ENCODE peak calls at places on chromosomes 6 and 20, in nine cellular contexts. V is putamen; Y is Caco-2; B is activated naive CD4-positive, alpha-beta T cell treated with anti-CD3 and anti-CD28 coated beads, Interleukin-2, amount 50 U/mL, for 72 hours; O is NAMALWA; S is AML-193; P is naive thymus-derived CD8-positive, alpha-beta T cell; H is globus pallidus; T is NCI-H2081. E is an unnamed sample.
A peak's percentile ranks its signal among the peaks of the same experiment; 100 is the strongest.

GRCh38 chr20:43750774-43751166 is 24.0 kb upstream of the GTSF1L start:
- DNase-seq in H (no peak), V (no peak), Y (no peak), P (no peak), O (no peak), S (no peak), B (peak; percentile 32), T (no peak), E (no peak)

GRCh38 chr20:61252601-61253263 is 671 bp downstream of the CDH4 start:
- DNase-seq in S (no peak), V (no peak), P (no peak), O (no peak), T (no peak), H (no peak), B (no peak), Y (no peak), E (no peak)

GRCh38 chr6:159042003-159042823 is 2.6 kb downstream of the TAGAP start:
- DNase-seq in V (peak; percentile 53), O (peak; percentile 92), B (peak; percentile 69), Y (peak; percentile 80), H (peak; percentile 61), S (peak; percentile 89), P (peak; percentile 60), T (peak; percentile 62), E (peak; percentile 88)

GRCh38 chr6:72286911-72287311 is 335.0 kb upstream of the KCNQ5 start:
- DNase-seq in O (no peak), S (no peak), Y (no peak), P (no peak), V (no peak), T (no peak), B (no peak), H (no peak), E (no peak)

GRCh38 chr20:59933296-59933848 is at the start of gene SYCP2:
- DNase-seq in V (no peak), Y (peak; percentile 91), P (peak; percentile 58), S (no peak), O (no peak), H (no peak), B (no peak), T (no peak), E (no peak)

GRCh38 chr6:167424060-167424673 is 99.3 kb downstream of the TTLL2 start:
- DNase-seq in B (no peak), V (no peak), Y (no peak), S (no peak), O (no peak), H (no peak), P (no peak), T (no peak), E (no peak)

GRCh38 chr20:50304883-50305635 is 114.4 kb downstream of the CEBPB start:
- DNase-seq in P (no peak), T (no peak), V (no peak), Y (no peak), B (no peak), H (no peak), O (no peak), S (no peak), E (no peak)

GRCh38 chr6:130677766-130678165 is 149.4 kb upstream of the SMLR1 start:
- DNase-seq in T (no peak), H (no peak), P (no peak), V (no peak), S (no peak), B (no peak), O (no peak), Y (no peak), E (no peak)

GRCh38 chr6:137271245-137272183 is 52.3 kb upstream of the IFNGR1 start:
- DNase-seq in O (peak; percentile 66), T (peak; percentile 44), S (peak; percentile 87), Y (peak; percentile 50), P (no peak), H (peak; percentile 71), B (no peak), V (peak; percentile 48), E (peak; percentile 68)

GRCh38 chr6:11766056-11766455 is 12.5 kb downstream of the ADTRP start:
- DNase-seq in H (no peak), O (no peak), P (no peak), V (no peak), S (no peak), Y (no peak), T (no peak), B (no peak), E (no peak)

GRCh38 chr6:158752613-158753012 is 66.6 kb downstream of the EZR start:
- DNase-seq in V (peak; percentile 93), Y (no peak), O (peak; percentile 69), T (peak; percentile 65), B (no peak), S (no peak), P (no peak), H (peak; percentile 96), E (no peak)

GRCh38 chr20:46202758-46203509 is 84.8 kb downstream of the CD40 start:
- DNase-seq in S (no peak), T (peak; percentile 26), O (no peak), Y (no peak), V (peak; percentile 23), H (peak; percentile 45), B (no peak), P (no peak), E (no peak)

GRCh38 chr6:85355816-85356215 is 94.1 kb upstream of the NT5E start:
- DNase-seq in O (no peak), B (no peak), Y (no peak), T (no peak), P (no peak), S (no peak), H (no peak), V (no peak), E (no peak)

GRCh38 chr6:15239606-15240364 is 6.1 kb upstream of the JARID2 start:
- DNase-seq in T (peak; percentile 39), V (no peak), S (no peak), Y (no peak), H (no peak), P (no peak), B (no peak), O (no peak), E (no peak)

GRCh38 chr6:125780540-125781306 is 10.0 kb upstream of the NCOA7 start:
- DNase-seq in V (peak; percentile 72), T (peak; percentile 63), P (peak; percentile 52), B (peak; percentile 64), S (peak; percentile 94), H (peak; percentile 77), O (peak; percentile 95), Y (peak; percentile 62), E (peak; percentile 89)

GRCh38 chr6:74749211-74750142 is 456.4 kb downstream of the COL12A1 start:
- DNase-seq in S (no peak), P (no peak), B (no peak), T (no peak), H (no peak), O (no peak), Y (no peak), V (no peak), E (no peak)

GRCh38 chr20:62069741-62070216 is 4.1 kb upstream of the TAF4 start:
- DNase-seq in B (no peak), V (no peak), Y (no peak), T (no peak), S (no peak), H (no peak), P (no peak), O (no peak), E (peak; percentile 67)

GRCh38 chr6:5086294-5086890 is 1.3 kb downstream of the PPP1R3G start:
- DNase-seq in Y (no peak), O (no peak), T (no peak), B (peak; percentile 9), H (no peak), P (no peak), V (no peak), S (no peak), E (no peak)

GRCh38 chr20:2387580-2387979 is 6.9 kb downstream of the TGM6 start:
- DNase-seq in S (no peak), P (no peak), H (no peak), O (no peak), V (no peak), B (no peak), Y (no peak), T (no peak), E (no peak)

GRCh38 chr6:112563368-112563767 is 216.2 kb downstream of the RFPL4B start:
- DNase-seq in H (peak; percentile 9), P (no peak), O (no peak), T (no peak), S (no peak), V (no peak), Y (peak; percentile 10), B (no peak), E (no peak)

GRCh38 chr20:7210910-7211309 is 443.4 kb downstream of the BMP2 start:
- DNase-seq in B (no peak), T (no peak), V (no peak), H (no peak), Y (no peak), O (no peak), P (no peak), S (no peak), E (no peak)

GRCh38 chr20:33474963-33475362 is 14.9 kb upstream of the CBFA2T2 start:
- DNase-seq in V (no peak), H (no peak), Y (no peak), B (no peak), P (no peak), O (no peak), T (peak; percentile 67), S (no peak), E (no peak)

GRCh38 chr20:46708172-46708860 is 1.1 kb upstream of the SLC2A10 start:
- DNase-seq in O (peak; percentile 20), S (no peak), H (no peak), V (no peak), T (no peak), Y (peak; percentile 37), P (no peak), B (no peak), E (no peak)

GRCh38 chr6:43286995-43287716 is 10.9 kb upstream of the SLC22A7 start:
- DNase-seq in Y (peak; percentile 26), H (peak; percentile 48), O (no peak), T (no peak), B (no peak), V (peak; percentile 29), P (no peak), S (no peak), E (peak; percentile 83)

GRCh38 chr6:21111399-21111725 is 482.2 kb upstream of the SOX4 start:
- DNase-seq in B (no peak), O (peak; percentile 4), Y (peak; percentile 73), T (peak; percentile 90), P (no peak), S (no peak), V (no peak), H (no peak), E (no peak)

GRCh38 chr6:112269165-112269564 is 14.8 kb upstream of the LAMA4 start:
- DNase-seq in O (peak; percentile 5), T (no peak), Y (no peak), B (no peak), S (no peak), P (no peak), H (no peak), V (no peak), E (peak; percentile 11)

GRCh38 chr6:19734519-19734918 is 102.7 kb upstream of the ID4 start:
- DNase-seq in S (no peak), B (no peak), P (no peak), V (no peak), Y (no peak), H (no peak), T (no peak), O (no peak), E (no peak)

GRCh38 chr6:26284537-26285142 is 80.4 kb upstream of the BTN3A2 start:
- DNase-seq in T (peak; percentile 47), H (peak; percentile 39), P (peak; percentile 53), O (peak; percentile 86), V (peak; percentile 28), B (peak; percentile 49), Y (peak; percentile 35), S (peak; percentile 45), E (peak; percentile 80)

GRCh38 chr6:125944896-125945295 is 11.7 kb upstream of the HINT3 start:
- DNase-seq in Y (no peak), H (no peak), S (no peak), O (no peak), B (no peak), T (no peak), V (no peak), P (no peak), E (no peak)

GRCh38 chr6:490251-491037 is 98.9 kb downstream of the IRF4 start:
- DNase-seq in Y (no peak), T (no peak), H (no peak), O (peak; percentile 58), B (no peak), V (no peak), S (no peak), P (no peak), E (no peak)

GRCh38 chr20:13274311-13274965 is 53.4 kb downstream of the ISM1 start:
- DNase-seq in H (no peak), P (no peak), S (no peak), V (no peak), O (no peak), B (no peak), T (no peak), Y (no peak), E (no peak)